ENCODE peak calls at places on chromosomes 13 and 19, in ten cellular contexts. O is GM10248; P is pancreas; C is H9; T is progenitor cell of endocrine pancreas; G is activated CD4-positive, alpha-beta T cell treated with anti-CD3 and anti-CD28 coated beads, Interleukin-2, amount 50 U/mL, for 24 hours; Z is HCEC 1CT; I is MM.1S; R is stimulated activated naive CD4-positive, alpha-beta T cell; Y is NCI-H1048. K is an unnamed sample.

GRCh38 chr13:30785146-30785845 is 50.0 kb downstream of the ALOX5AP start:
- DNase-seq in Z (no peak), R (no peak), Y (no peak), C (no peak), G (no peak), I (no peak), P (no peak), T (no peak), O (no peak), K (no peak)

GRCh38 chr19:41753936-41754529 is 1.3 kb upstream of the CEACAM6 start:
- DNase-seq in P (peak), G (peak), C (peak), T (no peak), Y (no peak), I (peak), Z (peak), O (peak), R (peak), K (no peak)

GRCh38 chr13:76965759-76966421 is 17.6 kb downstream of the ACOD1 start:
- DNase-seq in Y (no peak), C (no peak), P (peak), G (no peak), Z (peak), R (no peak), O (no peak), I (no peak), T (no peak), K (no peak)

GRCh38 chr19:29687244-29687896 is 22.1 kb downstream of the PLEKHF1 start:
- DNase-seq in Z (peak), I (no peak), Y (no peak), T (no peak), G (peak), C (no peak), O (no peak), R (no peak), P (no peak), K (no peak)

GRCh38 chr19:10817291-10818038 is 18.5 kb downstream of the TMED1 start:
- DNase-seq in R (no peak), O (no peak), P (no peak), T (no peak), Y (no peak), Z (peak), I (no peak), C (no peak), G (no peak), K (no peak)

GRCh38 chr13:113831061-113831460 is 32.8 kb downstream of the GAS6 start:
- DNase-seq in P (no peak), Z (no peak), R (no peak), G (no peak), O (no peak), I (no peak), C (no peak), Y (no peak), T (no peak), K (no peak)

GRCh38 chr19:35787227-35787799 is 11.9 kb downstream of the ARHGAP33 start:
- DNase-seq in O (no peak), C (no peak), P (no peak), G (no peak), Y (no peak), R (no peak), T (no peak), I (no peak), Z (no peak), K (no peak)

GRCh38 chr13:108086678-108087077 is 128.7 kb downstream of the LIG4 start:
- DNase-seq in C (peak), P (peak), G (no peak), Y (no peak), R (no peak), Z (peak), I (no peak), T (no peak), O (no peak), K (no peak)

GRCh38 chr19:17302391-17303166 is 646 bp downstream of the ABHD8 start:
- DNase-seq in R (no peak), O (no peak), P (peak), G (no peak), T (no peak), Z (no peak), I (no peak), C (no peak), Y (no peak), K (no peak)

K was measured in NCI-H2081 treated with DMSO at 0.1 percent for 48 hours.